ENCODE peak calls at places on chromosomes 11 and 22, in five cellular contexts. One of them, this sample, is unnamed.

GRCh38 chr11:73452726-73453125 is 76.5 kb downstream of the RELT start:
- DNase-seq in NCI-H2081 treated with DMSO at 0.1 percent for 48 hours: no peak
- DNase-seq in astrocyte of the spinal cord: no peak
- DNase-seq in coronary artery: no peak
- DNase-seq in AG10803: no peak
- DNase-seq in this sample: no peak

GRCh38 chr22:23103199-23103954 is 33.1 kb downstream of the GNAZ start:
- DNase-seq in astrocyte of the spinal cord: no peak
- DNase-seq in coronary artery: no peak
- DNase-seq in NCI-H2081 treated with DMSO at 0.1 percent for 48 hours: no peak
- DNase-seq in AG10803: no peak
- DNase-seq in this sample: no peak

GRCh38 chr11:69598147-69598546 is 42.8 kb upstream of the CCND1 start:
- DNase-seq in coronary artery: peak; percentile 57
- DNase-seq in AG10803: peak; percentile 11
- DNase-seq in astrocyte of the spinal cord: no peak
- DNase-seq in NCI-H2081 treated with DMSO at 0.1 percent for 48 hours: no peak
- DNase-seq in this sample: no peak

GRCh38 chr11:75022289-75022688 is 33.6 kb downstream of the NEU3 start:
- DNase-seq in AG10803: no peak
- DNase-seq in astrocyte of the spinal cord: no peak
- DNase-seq in NCI-H2081 treated with DMSO at 0.1 percent for 48 hours: no peak
- DNase-seq in coronary artery: no peak
- DNase-seq in this sample: no peak

GRCh38 chr11:78350101-78350645 is 67.4 kb downstream of the GAB2 start:
- DNase-seq in astrocyte of the spinal cord: peak; percentile 39
- DNase-seq in AG10803: peak; percentile 49
- DNase-seq in NCI-H2081 treated with DMSO at 0.1 percent for 48 hours: no peak
- DNase-seq in coronary artery: no peak
- DNase-seq in this sample: no peak

GRCh38 chr22:48957311-48957986 is 870.2 kb downstream of the BRD1 start:
- DNase-seq in AG10803: no peak
- DNase-seq in coronary artery: peak; percentile 61
- DNase-seq in NCI-H2081 treated with DMSO at 0.1 percent for 48 hours: no peak
- DNase-seq in astrocyte of the spinal cord: no peak
- DNase-seq in this sample: no peak

GRCh38 chr11:8826901-8827560 is 84.0 kb upstream of the AKIP1 start:
- DNase-seq in coronary artery: no peak
- DNase-seq in AG10803: no peak
- DNase-seq in NCI-H2081 treated with DMSO at 0.1 percent for 48 hours: no peak
- DNase-seq in astrocyte of the spinal cord: no peak
- DNase-seq in this sample: no peak

GRCh38 chr11:71332046-71332445 is 79.7 kb upstream of the SHANK2 start:
- DNase-seq in AG10803: no peak
- DNase-seq in astrocyte of the spinal cord: no peak
- DNase-seq in coronary artery: no peak
- DNase-seq in NCI-H2081 treated with DMSO at 0.1 percent for 48 hours: no peak
- DNase-seq in this sample: no peak

GRCh38 chr22:46053563-46054090 is 76.7 kb upstream of the WNT7B start:
- DNase-seq in astrocyte of the spinal cord: peak; percentile 61
- DNase-seq in coronary artery: no peak
- DNase-seq in NCI-H2081 treated with DMSO at 0.1 percent for 48 hours: no peak
- DNase-seq in AG10803: peak; percentile 64
- DNase-seq in this sample: peak; percentile 80

GRCh38 chr22:19430890-19431541 is 517 bp downstream of the HIRA start:
- DNase-seq in AG10803: peak; percentile 25
- DNase-seq in coronary artery: no peak
- DNase-seq in NCI-H2081 treated with DMSO at 0.1 percent for 48 hours: no peak
- DNase-seq in astrocyte of the spinal cord: peak; percentile 35
- DNase-seq in this sample: peak; percentile 47

GRCh38 chr11:94106699-94107098 is 21.9 kb upstream of the PANX1 start:
- DNase-seq in AG10803: no peak
- DNase-seq in astrocyte of the spinal cord: no peak
- DNase-seq in NCI-H2081 treated with DMSO at 0.1 percent for 48 hours: no peak
- DNase-seq in coronary artery: no peak
- DNase-seq in this sample: no peak

GRCh38 chr11:125261471-125262087 is 97.0 kb downstream of the PKNOX2 start:
- DNase-seq in NCI-H2081 treated with DMSO at 0.1 percent for 48 hours: no peak
- DNase-seq in AG10803: no peak
- DNase-seq in astrocyte of the spinal cord: no peak
- DNase-seq in coronary artery: no peak
- DNase-seq in this sample: no peak

GRCh38 chr11:70002433-70002832 is 75.7 kb upstream of the ANO1 start:
- DNase-seq in NCI-H2081 treated with DMSO at 0.1 percent for 48 hours: no peak
- DNase-seq in astrocyte of the spinal cord: no peak
- DNase-seq in AG10803: no peak
- DNase-seq in coronary artery: no peak
- DNase-seq in this sample: no peak

GRCh38 chr22:39984006-39984405 is 10.7 kb upstream of the FAM83F start:
- DNase-seq in coronary artery: no peak
- DNase-seq in astrocyte of the spinal cord: no peak
- DNase-seq in AG10803: no peak
- DNase-seq in NCI-H2081 treated with DMSO at 0.1 percent for 48 hours: no peak
- DNase-seq in this sample: no peak

GRCh38 chr11:1112351-1113191 is 37.9 kb downstream of the MUC2 start:
- DNase-seq in astrocyte of the spinal cord: no peak
- DNase-seq in AG10803: no peak
- DNase-seq in NCI-H2081 treated with DMSO at 0.1 percent for 48 hours: no peak
- DNase-seq in coronary artery: peak; percentile 54
- DNase-seq in this sample: no peak

GRCh38 chr11:45083544-45084087 is 62.8 kb upstream of the PRDM11 start:
- DNase-seq in astrocyte of the spinal cord: no peak
- DNase-seq in coronary artery: no peak
- DNase-seq in NCI-H2081 treated with DMSO at 0.1 percent for 48 hours: no peak
- DNase-seq in AG10803: no peak
- DNase-seq in this sample: no peak

GRCh38 chr11:103923473-103923931 is 112.9 kb upstream of the DDI1 start:
- DNase-seq in NCI-H2081 treated with DMSO at 0.1 percent for 48 hours: no peak
- DNase-seq in coronary artery: no peak
- DNase-seq in AG10803: peak; percentile 50
- DNase-seq in astrocyte of the spinal cord: no peak
- DNase-seq in this sample: no peak

GRCh38 chr11:77278595-77279506 is 22.6 kb downstream of the GDPD4 start:
- DNase-seq in astrocyte of the spinal cord: peak; percentile 42
- DNase-seq in NCI-H2081 treated with DMSO at 0.1 percent for 48 hours: no peak
- DNase-seq in coronary artery: no peak
- DNase-seq in AG10803: peak; percentile 23
- DNase-seq in this sample: no peak

GRCh38 chr11:119892311-119892808 is 163.4 kb upstream of the NECTIN1 start:
- DNase-seq in AG10803: no peak
- DNase-seq in coronary artery: no peak
- DNase-seq in NCI-H2081 treated with DMSO at 0.1 percent for 48 hours: no peak
- DNase-seq in astrocyte of the spinal cord: no peak
- DNase-seq in this sample: no peak

GRCh38 chr22:23278883-23279675 is 98.8 kb downstream of the BCR start:
- DNase-seq in coronary artery: no peak
- DNase-seq in AG10803: peak; percentile 31
- DNase-seq in NCI-H2081 treated with DMSO at 0.1 percent for 48 hours: no peak
- DNase-seq in astrocyte of the spinal cord: no peak
- DNase-seq in this sample: no peak

GRCh38 chr11:102990145-102990544 is 34.6 kb upstream of the MMP13 start:
- DNase-seq in coronary artery: no peak
- DNase-seq in NCI-H2081 treated with DMSO at 0.1 percent for 48 hours: no peak
- DNase-seq in AG10803: peak; percentile 32
- DNase-seq in astrocyte of the spinal cord: no peak
- DNase-seq in this sample: no peak

GRCh38 chr22:40204331-40205116 is 26.8 kb downstream of the TNRC6B start:
- DNase-seq in coronary artery: no peak
- DNase-seq in AG10803: peak; percentile 99
- DNase-seq in NCI-H2081 treated with DMSO at 0.1 percent for 48 hours: no peak
- DNase-seq in astrocyte of the spinal cord: peak; percentile 30
- DNase-seq in this sample: no peak

GRCh38 chr11:95788921-95789505 is 569 bp downstream of the FAM76B start:
- DNase-seq in coronary artery: no peak
- DNase-seq in AG10803: peak; percentile 47
- DNase-seq in NCI-H2081 treated with DMSO at 0.1 percent for 48 hours: no peak
- DNase-seq in astrocyte of the spinal cord: peak; percentile 46
- DNase-seq in this sample: peak; percentile 51

GRCh38 chr11:112292785-112293407 is 32.2 kb upstream of the PLET1 start:
- DNase-seq in coronary artery: no peak
- DNase-seq in NCI-H2081 treated with DMSO at 0.1 percent for 48 hours: no peak
- DNase-seq in astrocyte of the spinal cord: peak; percentile 89
- DNase-seq in AG10803: peak; percentile 97
- DNase-seq in this sample: no peak

GRCh38 chr11:9219572-9219971 is 45.6 kb downstream of the DENND5A start:
- DNase-seq in astrocyte of the spinal cord: peak; percentile 75
- DNase-seq in AG10803: peak; percentile 96
- DNase-seq in coronary artery: no peak
- DNase-seq in NCI-H2081 treated with DMSO at 0.1 percent for 48 hours: no peak
- DNase-seq in this sample: no peak

GRCh38 chr11:16184588-16184987 is 171.8 kb downstream of the SOX6 start:
- DNase-seq in NCI-H2081 treated with DMSO at 0.1 percent for 48 hours: no peak
- DNase-seq in AG10803: peak; percentile 62
- DNase-seq in coronary artery: no peak
- DNase-seq in astrocyte of the spinal cord: peak; percentile 81
- DNase-seq in this sample: no peak

This sample was measured in MM.1S.